ENCODE peak calls at places on chromosomes 5 and 9, in four cellular contexts. B is IMR-90, J is GM12878, A is K562. L is an unnamed sample.

GRCh38 chr9:79641055-79641454 is 69.3 kb downstream of the TLE4 start:
- DNase-seq in B (no peak), J (no peak), A (no peak), L (no peak)

GRCh38 chr5:87020099-87020934 is 247.4 kb upstream of the RASA1 start:
- DNase-seq in B (peak), J (peak), A (no peak), L (no peak)

GRCh38 chr5:78747703-78748359 is 99.3 kb upstream of the LHFPL2 start:
- DNase-seq in B (peak), J (no peak), A (no peak), L (no peak)

GRCh38 chr9:131382850-131383729 is 10.8 kb upstream of the PRRC2B start:
- DNase-seq in B (peak), J (no peak), A (peak), L (peak)

GRCh38 chr9:120877276-120878034 is 467 bp upstream of the PHF19 start:
- DNase-seq in B (peak), J (no peak), A (peak), L (peak)

GRCh38 chr9:120868676-120869359 is 8.2 kb downstream of the PHF19 start:
- DNase-seq in B (peak), J (peak), A (peak), L (peak)

GRCh38 chr5:53099546-53099945 is 10.0 kb downstream of the MOCS2 start:
- DNase-seq in B (peak), J (no peak), A (no peak), L (no peak)

GRCh38 chr9:482736-483135 is 268.1 kb downstream of the DOCK8 start:
- DNase-seq in B (no peak), J (no peak), A (no peak), L (no peak)

GRCh38 chr9:14910178-14910805 is at the start of gene FREM1:
- DNase-seq in B (no peak), J (no peak), A (no peak), L (peak)

GRCh38 chr5:178287791-178288105 is 55.1 kb upstream of the PHYKPL start:
- DNase-seq in B (no peak), J (no peak), A (no peak), L (no peak)

GRCh38 chr5:73305386-73305785 is 132.4 kb downstream of the TMEM174 start:
- DNase-seq in B (no peak), J (no peak), A (no peak), L (no peak)

GRCh38 chr9:14312721-14313377 is 1.1 kb downstream of the NFIB start:
- DNase-seq in B (no peak), J (no peak), A (peak), L (peak)

GRCh38 chr5:137156175-137156574 is 343.0 kb downstream of the SPOCK1 start:
- DNase-seq in B (no peak), J (no peak), A (no peak), L (no peak)

GRCh38 chr9:70607926-70608325 is 193.5 kb upstream of the KLF9 start:
- DNase-seq in B (no peak), J (no peak), A (no peak), L (no peak)

GRCh38 chr9:13758876-13759275 is 479.4 kb upstream of the MPDZ start:
- DNase-seq in B (no peak), J (no peak), A (no peak), L (no peak)

GRCh38 chr5:157219491-157220271 is 39.0 kb downstream of the ITK start:
- DNase-seq in B (no peak), J (peak), A (no peak), L (no peak)
- TF ChIP-seq FOS in B (no peak), J (no peak), A (no peak), L (no peak)

DNA sequence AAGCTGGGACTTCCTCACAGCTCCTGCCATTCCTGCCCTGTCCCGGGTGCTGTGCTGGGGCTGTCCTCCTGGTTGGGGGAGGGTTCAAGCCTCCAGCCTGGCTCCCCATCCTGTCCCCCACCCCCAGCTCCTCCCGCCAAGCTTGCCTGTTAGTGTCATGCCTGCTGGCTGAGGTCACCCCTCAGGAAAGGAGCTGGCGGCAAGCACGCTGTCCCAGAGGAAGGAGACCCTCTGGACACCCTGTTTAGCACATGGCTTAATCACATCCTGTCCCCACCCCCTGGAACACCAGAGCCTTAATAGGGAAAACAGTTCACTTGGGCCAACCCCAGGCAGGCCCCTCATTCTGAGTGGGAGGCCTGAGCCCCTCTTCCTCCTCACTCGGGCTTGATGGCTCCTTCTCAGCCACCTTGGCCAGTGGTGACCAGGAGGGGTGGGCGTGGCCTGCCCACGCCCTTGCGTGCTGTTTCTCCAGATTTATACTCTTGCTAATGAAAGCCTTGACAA is 9.2 kb upstream of the PHYHD1 start:
- DNase-seq in B (peak), J (no peak), A (peak), L (peak)
- H3K27ac ChIP-seq in B (peak), J (no peak), A (no peak), L (peak)

DNA sequence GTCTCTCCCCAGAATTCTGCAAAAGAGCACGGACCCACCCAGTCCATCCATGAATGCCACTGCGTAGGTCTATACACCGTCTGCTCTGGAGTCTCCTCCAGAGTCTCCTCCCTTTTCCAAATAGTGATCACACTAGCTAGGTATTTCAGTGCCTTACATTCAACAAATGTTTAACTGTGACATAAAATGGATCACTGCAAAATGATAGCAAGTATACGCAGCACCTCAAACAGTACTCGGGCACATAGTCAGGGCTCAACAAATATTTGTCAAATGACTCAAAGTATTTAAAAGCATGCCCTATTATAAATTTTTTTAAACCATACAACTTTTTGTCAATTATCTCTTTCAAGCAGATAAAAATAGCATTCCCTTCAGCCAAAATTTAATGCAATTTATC is 60.5 kb downstream of the TLE1 start:
- DNase-seq in B (peak), J (no peak), A (no peak), L (no peak)
- H3K4me3 ChIP-seq in B (no peak), J (no peak), A (no peak), L (no peak)

GRCh38 chr9:119634036-119634435 is 264.8 kb upstream of the BRINP1 start:
- DNase-seq in B (no peak), J (no peak), A (no peak), L (no peak)

GRCh38 chr9:119639287-119639955 is 270.2 kb upstream of the BRINP1 start:
- DNase-seq in B (no peak), J (no peak), A (no peak), L (no peak)
- TF ChIP-seq FOS in B (no peak), J (no peak), A (no peak), L (no peak)

DNA sequence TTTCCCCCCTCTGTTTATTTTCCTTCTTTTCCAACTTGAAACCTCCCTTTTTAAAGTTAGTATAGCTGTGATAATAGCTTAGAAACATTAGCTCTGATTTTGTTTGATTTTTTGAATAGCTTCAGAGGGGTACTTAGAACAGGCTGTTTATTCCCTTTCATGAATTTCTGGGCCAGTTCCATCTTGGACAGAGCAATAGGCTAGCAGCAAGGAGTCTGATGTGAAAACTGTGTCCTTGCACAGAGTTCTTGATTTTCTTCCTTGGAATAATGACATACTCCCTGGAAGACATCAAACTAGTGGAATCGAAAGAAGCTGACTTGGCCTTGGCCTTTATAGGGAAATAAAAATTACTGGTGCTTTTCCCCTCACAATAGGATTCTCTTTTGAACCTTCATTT is 32.9 kb downstream of the NTRK2 start:
- DNase-seq in B (no peak), J (no peak), A (no peak), L (no peak)
- H3K27ac ChIP-seq in B (no peak), J (peak), A (no peak), L (no peak)

DNA sequence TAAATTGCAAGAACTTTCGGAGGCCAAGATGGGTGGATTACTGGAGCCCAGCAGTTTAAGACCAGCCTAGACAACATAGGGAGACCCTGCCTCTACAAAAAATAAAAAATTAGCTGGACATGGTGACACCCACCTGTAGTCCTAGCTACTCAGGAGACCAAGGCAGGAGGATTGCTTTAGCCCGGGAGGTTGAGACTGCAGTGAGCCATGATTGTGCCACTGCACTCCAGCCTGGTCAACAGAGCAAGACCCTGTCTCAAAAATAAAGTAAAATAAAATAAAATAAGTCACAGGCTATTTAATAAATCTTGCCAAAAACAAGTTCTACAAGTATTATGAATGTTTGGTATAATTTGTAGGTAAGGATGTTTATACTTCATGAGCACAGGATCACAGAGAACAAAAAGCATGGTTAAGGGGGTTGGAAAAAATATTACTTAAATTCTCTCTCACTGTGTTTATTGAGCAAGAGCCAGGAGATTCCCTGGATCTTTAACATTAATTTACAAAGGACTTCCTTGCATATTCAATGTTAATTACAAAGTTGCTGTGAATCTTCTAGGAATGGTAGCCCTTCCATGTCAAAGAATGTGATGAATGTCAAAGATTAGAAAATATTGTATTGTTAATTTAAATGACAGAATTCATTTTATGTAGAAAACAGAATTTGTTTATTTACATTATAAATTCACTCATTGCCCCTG is 164.0 kb downstream of the RFX3 start:
- DNase-seq in B (no peak), J (no peak), A (no peak), L (no peak)
- H3K4me3 ChIP-seq in B (no peak), J (no peak), A (no peak), L (no peak)

DNA sequence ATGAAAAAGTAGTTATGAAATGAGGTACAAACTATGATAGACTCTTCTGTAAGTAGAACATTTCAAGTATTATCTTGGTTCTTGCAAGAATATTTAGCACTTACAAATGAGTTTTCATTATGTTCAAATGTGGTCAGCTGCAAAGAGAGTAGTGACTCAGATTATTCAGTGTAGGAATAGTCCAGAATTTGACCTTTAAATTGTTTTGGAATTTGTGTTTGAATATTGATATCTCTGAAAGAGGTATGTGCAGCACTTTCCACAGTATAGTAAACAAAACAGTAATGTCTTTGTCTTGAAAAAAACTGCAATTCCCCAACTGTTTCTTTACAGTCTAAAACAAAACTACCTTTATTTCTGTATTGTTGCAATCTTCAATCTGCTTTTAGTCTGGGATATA is 56.1 kb downstream of the WDR70 start:
- DNase-seq in B (peak), J (no peak), A (no peak), L (no peak)
- TF ChIP-seq FOS in B (no peak), J (no peak), A (no peak), L (no peak)

GRCh38 chr9:134626576-134627416 is 14.8 kb upstream of the COL5A1 start:
- DNase-seq in B (peak), J (no peak), A (no peak), L (no peak)

GRCh38 chr9:134626141-134626423 is 15.5 kb upstream of the COL5A1 start:
- DNase-seq in B (no peak), J (no peak), A (no peak), L (no peak)

GRCh38 chr9:134624827-134625181 is 16.8 kb upstream of the COL5A1 start:
- DNase-seq in B (peak), J (no peak), A (no peak), L (peak)

GRCh38 chr9:134624119-134624826 is 17.3 kb upstream of the COL5A1 start:
- DNase-seq in B (no peak), J (no peak), A (no peak), L (no peak)

DNA sequence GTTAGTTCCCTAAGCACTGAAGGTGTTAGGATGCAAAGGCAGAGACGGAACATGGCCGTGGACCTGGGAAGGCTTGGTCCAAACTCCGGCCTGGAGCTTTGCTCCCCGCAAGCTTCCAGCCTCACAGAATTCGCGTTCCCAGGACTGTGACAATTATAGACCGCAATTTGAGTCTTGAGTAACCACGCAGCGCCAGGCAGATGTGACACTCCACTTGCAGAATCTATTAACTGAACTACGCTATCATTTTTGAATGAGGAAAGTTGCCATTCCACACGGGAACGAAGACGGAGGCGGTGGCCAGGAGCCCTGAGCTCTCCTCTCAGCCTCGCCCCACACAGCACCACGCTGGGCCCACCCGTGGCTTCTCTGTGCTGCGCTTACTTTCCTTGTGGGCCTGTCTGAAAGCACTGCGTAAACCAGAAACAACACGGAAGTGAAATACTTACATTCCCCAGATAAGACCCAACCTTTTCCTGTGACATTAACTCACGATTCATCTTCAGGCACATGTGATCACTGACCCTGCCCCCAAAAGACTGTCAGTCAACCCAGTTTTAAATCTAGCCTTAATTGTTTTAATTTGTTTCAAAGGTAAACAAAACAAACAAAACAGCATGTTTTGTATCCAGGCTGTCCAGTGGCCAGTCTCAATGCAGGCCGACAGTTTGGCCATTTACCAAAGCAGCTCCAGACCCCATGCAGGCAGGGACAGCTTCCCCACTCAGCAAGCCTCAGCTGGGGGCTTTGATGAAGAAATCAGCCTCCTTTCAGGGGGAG is 16.1 kb upstream of the COL5A1 start:
- DNase-seq in B (peak), J (no peak), A (no peak), L (peak)
- H3K27ac ChIP-seq in B (peak), J (no peak), A (no peak), L (peak)

GRCh38 chr5:95029569-95030366 is 255.1 kb downstream of the MCTP1 start:
- DNase-seq in B (no peak), J (peak), A (no peak), L (no peak)
- H3K4me3 ChIP-seq in B (no peak), J (no peak), A (no peak), L (no peak)

DNA sequence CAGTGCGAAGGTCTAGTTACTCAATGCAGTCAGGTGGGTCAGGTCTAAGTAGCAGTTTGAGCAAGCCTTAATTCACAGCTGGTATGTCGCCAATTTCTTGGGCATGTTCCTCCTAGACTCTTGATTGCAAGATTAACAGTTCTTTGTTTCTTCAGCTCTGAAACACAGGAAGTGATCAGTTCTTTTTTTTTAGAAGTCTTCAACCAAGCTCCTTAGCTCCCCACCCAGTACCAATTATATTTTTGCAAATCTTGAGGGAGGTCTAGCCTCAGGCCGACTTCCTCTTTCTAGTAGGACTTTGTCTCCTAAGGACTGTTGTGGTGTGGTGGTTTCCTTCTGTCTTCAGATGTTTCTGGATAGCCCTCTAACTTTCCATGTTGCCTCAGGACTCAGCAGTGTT is 2054.2 kb downstream of the MAT2B start:
- DNase-seq in B (no peak), J (no peak), A (no peak), L (no peak)
- TF ChIP-seq FOS in B (no peak), J (no peak), A (no peak), L (no peak)

L was measured in endothelial cell of umbilical vein.